ENCODE peak calls at places on chromosome 16, in six cellular contexts. J is PC-9, T is uterus, Z is H9, C is tibial nerve, O is psoas muscle. E is an unnamed sample.

GRCh38 chr16:4273858-4274291 is 1.1 kb upstream of the TFAP4 start:
- DNase-seq in J (peak), T (peak), Z (peak), C (no peak), O (peak), E (no peak)

GRCh38 chr16:12260647-12261262 is 284.2 kb downstream of the SNX29 start:
- DNase-seq in J (no peak), T (no peak), Z (peak), C (no peak), O (no peak), E (no peak)

GRCh38 chr16:80158766-80159165 is 382.0 kb upstream of the DYNLRB2 start:
- DNase-seq in J (no peak), T (no peak), Z (no peak), C (no peak), O (no peak), E (no peak)

GRCh38 chr16:69150146-69150865 is 17.9 kb downstream of the UTP4 start:
- DNase-seq in J (peak), T (peak), Z (peak), C (no peak), O (no peak), E (no peak)

GRCh38 chr16:90047714-90048346 is 28.6 kb upstream of the DBNDD1 start:
- DNase-seq in J (no peak), T (no peak), Z (peak), C (no peak), O (no peak), E (no peak)

GRCh38 chr16:57113042-57113453 is 20.7 kb downstream of the CPNE2 start:
- DNase-seq in J (no peak), T (no peak), Z (no peak), C (no peak), O (no peak), E (no peak)

GRCh38 chr16:52785653-52786052 is 238.7 kb upstream of the TOX3 start:
- DNase-seq in J (no peak), T (no peak), Z (no peak), C (no peak), O (no peak), E (no peak)

GRCh38 chr16:154223-155030 is 2.0 kb downstream of the HBZ start:
- DNase-seq in J (no peak), T (no peak), Z (peak), C (no peak), O (no peak), E (no peak)

GRCh38 chr16:11742041-11742535 is 569 bp downstream of the TXNDC11 start:
- DNase-seq in J (no peak), T (peak), Z (peak), C (peak), O (peak), E (no peak)

GRCh38 chr16:69931631-69932030 is 19.5 kb upstream of the CLEC18A start:
- DNase-seq in J (no peak), T (no peak), Z (no peak), C (no peak), O (no peak), E (no peak)

GRCh38 chr16:28822520-28823290 is at the start of gene ATXN2L:
- DNase-seq in J (peak), T (peak), Z (peak), C (peak), O (peak), E (peak)

GRCh38 chr16:75029854-75030253 is 31.0 kb downstream of the ZNRF1 start:
- DNase-seq in J (peak), T (no peak), Z (no peak), C (no peak), O (no peak), E (no peak)

DNA sequence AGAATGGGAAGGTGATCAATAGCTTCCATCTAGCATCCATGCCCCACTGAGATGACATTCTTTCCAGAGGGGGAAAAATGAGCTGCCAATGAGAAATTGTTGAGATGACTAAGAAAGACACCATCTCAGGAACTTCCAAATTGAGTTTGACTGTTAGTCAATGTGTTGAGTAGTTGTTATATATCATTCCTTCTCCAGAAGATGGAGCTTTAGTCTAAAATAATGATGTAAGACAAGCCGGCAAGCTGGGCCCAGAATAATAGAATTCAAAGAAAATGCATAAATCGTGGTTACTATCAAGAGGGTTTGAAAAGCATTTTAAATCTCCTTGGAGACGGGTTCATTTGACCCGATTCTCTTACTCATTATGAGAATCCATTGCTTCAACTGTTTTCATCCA is 71.0 kb upstream of the ATF7IP2 start:
- DNase-seq in J (no peak), T (no peak), Z (no peak), C (no peak), O (no peak), E (no peak)
- TF ChIP-seq CTCF in J (no peak), T (peak), Z (no peak), C (no peak), O (no peak), E (no peak)

DNA sequence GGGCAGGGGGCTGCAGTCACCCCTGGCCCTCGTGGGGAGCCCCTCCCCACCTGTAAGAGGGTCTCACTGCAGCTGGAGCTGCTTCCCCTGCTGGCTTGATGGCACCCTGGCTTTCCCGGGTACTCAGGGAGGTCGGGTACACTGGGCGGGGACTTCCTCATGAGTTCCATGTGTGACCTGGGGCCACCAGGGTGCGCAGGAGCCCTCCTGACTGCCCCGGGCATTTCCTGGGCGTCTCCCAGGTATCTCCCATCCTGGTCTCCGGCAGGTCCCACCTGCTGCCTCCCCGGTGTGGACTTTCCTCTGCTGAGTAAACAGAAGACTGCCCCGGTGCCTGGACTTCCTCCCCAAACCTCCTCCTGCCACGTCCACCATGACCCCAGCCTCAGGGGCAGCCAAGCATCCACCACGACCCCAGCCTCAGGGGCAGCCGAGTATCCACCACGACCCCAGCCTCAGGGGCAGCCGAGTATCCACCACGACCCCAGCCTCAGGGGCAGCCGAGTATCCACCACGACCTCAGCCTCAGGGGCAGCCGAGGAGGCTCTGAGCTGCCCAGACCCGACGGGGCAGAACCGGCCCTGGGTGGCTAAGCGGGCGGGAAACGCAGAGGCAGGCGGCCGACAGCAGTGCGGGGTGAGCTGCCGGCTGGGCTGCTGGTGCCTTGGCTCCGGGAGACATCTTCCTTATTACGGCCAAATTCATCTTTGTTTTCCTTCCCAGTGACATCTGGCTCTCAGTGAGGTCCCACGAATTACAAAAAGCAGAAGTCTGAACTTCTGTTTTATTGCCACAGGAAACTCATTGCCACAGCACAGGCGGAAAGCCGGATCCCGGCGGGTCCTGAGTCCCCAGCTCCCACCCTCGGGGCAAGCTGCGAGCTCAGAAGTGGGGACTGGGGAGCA is 40.7 kb downstream of the CBFA2T3 start:
- DNase-seq in J (peak), T (no peak), Z (peak), C (no peak), O (no peak), E (no peak)
- TF ChIP-seq CTCF in J (peak), T (no peak), Z (peak), C (no peak), O (no peak), E (no peak)

GRCh38 chr16:2436110-2436509 is 6.9 kb downstream of the CCNF start:
- DNase-seq in J (no peak), T (no peak), Z (no peak), C (no peak), O (no peak), E (no peak)
- TF ChIP-seq CTCF in J (no peak), T (no peak), Z (no peak), C (no peak), O (no peak), E (no peak)

GRCh38 chr16:72501739-72502653 is 330.0 kb upstream of the PMFBP1 start:
- DNase-seq in J (no peak), T (peak), Z (peak), C (peak), O (peak), E (no peak)
- TF ChIP-seq CTCF in J (peak), T (peak), Z (peak), C (peak), O (peak), E (no peak)

DNA sequence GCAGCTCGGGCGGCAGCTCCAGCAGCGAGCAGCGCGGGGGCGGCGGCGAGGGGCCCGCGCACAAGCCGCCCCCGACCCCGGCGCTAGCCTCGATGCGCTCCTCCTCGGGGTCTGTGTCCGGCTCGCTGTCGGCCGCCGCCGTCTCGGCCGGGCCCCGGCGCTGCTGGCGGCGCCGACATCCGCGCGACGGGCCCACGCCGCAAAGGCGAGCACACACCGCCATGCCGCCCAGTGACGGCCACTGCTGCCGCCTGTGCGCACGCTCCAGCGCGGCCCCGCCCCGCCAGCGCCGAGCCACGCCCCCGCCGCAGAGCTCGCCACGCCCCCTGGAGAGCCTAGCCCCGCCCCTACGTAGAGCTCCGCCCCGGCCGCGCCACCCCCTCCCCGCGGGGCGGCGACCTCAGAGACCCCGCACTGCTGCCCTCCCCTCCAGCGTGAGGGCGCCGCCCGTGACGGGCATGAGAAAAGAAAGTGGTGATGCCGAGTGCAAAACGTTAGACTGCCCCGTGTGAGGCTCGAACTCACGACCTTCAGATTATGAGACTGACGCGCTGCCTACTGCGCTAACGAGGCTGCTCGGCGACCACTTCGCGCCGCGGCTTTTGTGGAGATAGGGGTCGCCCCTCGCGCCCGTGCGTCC is at the start of gene FBXO31:
- DNase-seq in J (peak), T (peak), Z (peak), C (peak), O (peak), E (peak)
- TF ChIP-seq CTCF in J (no peak), T (no peak), Z (no peak), C (no peak), O (no peak), E (no peak)

DNA sequence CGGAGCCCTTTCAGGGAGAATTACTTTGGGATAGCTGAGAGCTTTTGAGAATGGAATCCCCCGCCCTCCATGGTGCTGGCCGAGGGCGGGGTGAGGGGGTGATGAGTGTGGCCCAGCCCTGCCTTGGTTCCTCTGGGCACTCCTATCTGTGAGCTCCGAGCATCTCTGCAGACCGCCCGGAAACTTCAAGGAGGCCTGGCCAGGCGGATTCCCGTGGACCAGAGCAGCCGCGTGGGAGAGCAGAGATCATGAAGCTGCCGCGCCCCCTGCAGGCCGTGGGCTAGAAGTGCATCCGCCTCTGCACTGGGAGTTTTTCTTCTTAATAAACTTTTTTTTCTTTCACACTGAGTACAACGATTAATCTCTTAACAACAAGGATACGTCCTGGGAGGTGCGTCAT is 392.9 kb upstream of the EEF2KMT start:
- DNase-seq in J (no peak), T (no peak), Z (peak), C (no peak), O (peak), E (no peak)
- TF ChIP-seq CTCF in J (peak), T (no peak), Z (peak), C (peak), O (peak), E (peak)

DNA sequence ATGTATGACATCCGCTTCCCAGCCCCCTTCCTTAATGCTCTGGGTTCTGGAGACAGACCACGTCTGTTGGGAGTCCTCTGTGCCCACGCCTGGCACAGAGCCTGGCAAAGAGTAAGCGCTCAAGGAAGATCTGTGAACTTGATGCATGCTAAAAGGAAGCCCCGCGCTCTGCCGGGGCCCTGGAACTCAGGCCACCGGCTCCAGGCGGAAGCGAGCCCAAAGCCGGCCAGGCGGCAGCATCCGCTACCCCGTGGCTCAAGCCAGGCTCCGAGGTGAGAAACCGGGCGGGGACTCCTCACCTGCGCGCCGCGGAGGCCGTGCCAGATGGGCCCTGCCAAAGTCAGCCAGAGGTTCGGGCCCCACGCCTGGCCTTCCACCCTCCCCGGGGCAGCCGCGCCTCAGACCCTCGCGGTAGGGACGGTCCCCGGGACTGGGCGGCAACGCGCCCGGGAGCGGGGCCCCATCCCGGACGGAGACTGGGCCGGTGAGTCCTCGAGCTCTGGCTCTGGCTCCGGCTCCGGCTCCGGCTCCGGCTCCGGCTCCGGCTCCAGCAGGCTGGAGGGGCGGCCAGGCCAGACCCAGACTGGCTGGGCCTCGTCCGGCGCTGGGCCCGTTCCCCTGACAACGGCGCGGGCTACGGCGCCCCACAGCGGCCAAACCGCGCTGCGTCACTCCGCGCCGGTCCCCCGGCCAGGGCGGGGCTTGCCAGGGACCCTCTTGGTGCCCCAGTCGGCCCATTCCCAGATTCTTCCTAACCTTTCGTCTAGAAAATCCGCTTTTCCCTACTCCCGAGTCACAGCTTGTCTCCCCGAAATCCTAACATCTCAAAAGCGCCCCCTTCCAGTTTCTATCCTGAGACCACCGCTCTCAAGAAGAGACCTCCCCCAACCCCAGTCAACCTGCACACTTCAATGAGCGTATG is at the start of gene ZDHHC1:
- DNase-seq in J (no peak), T (peak), Z (peak), C (no peak), O (peak), E (no peak)
- TF ChIP-seq CTCF in J (peak), T (peak), Z (peak), C (peak), O (peak), E (no peak)

GRCh38 chr16:5428932-5429331 is 331.3 kb upstream of the EEF2KMT start:
- DNase-seq in J (no peak), T (no peak), Z (peak), C (no peak), O (no peak), E (no peak)
- TF ChIP-seq CTCF in J (no peak), T (no peak), Z (peak), C (no peak), O (no peak), E (no peak)

E was measured in omental fat pad.